ENCODE peak calls at places on chromosomes 4 and X, in six cellular contexts. D, T, U, O, Q and R are unnamed samples.

GRCh38 chr4:124712417-124713212 is at the start of gene ANKRD50:
- DNase-seq in D (peak; percentile 24), T (peak; percentile 93), U (peak; percentile 31), O (peak; percentile 90), Q (peak; percentile 34), R (peak; percentile 11)

GRCh38 chr4:181528570-181529184 is 714.5 kb upstream of the TENM3 start:
- DNase-seq in D (no peak), T (peak; percentile 68), U (no peak), O (peak; percentile 67), Q (no peak), R (no peak)

GRCh38 chr4:3263053-3263958 is 14.3 kb downstream of the MSANTD1 start:
- DNase-seq in D (no peak), T (no peak), U (no peak), O (no peak), Q (no peak), R (no peak)

GRCh38 chrX:124641737-124642491 is 295.6 kb downstream of the SH2D1A start:
- DNase-seq in D (no peak), T (no peak), U (no peak), O (no peak), Q (no peak), R (no peak)

GRCh38 chrX:46327229-46328081 is 217.8 kb downstream of the ZNF674 start:
- DNase-seq in D (no peak), T (peak; percentile 37), U (no peak), O (peak; percentile 83), Q (no peak), R (no peak)

GRCh38 chr4:1504786-1505500 is 98.7 kb upstream of the NKX1-1 start:
- DNase-seq in D (no peak), T (peak; percentile 18), U (no peak), O (no peak), Q (no peak), R (no peak)

GRCh38 chr4:53702334-53703266 is 111.3 kb upstream of the LNX1 start:
- DNase-seq in D (no peak), T (peak; percentile 90), U (no peak), O (peak; percentile 92), Q (no peak), R (no peak)

GRCh38 chr4:182188622-182189021 is 54.6 kb upstream of the TENM3 start:
- DNase-seq in D (no peak), T (no peak), U (no peak), O (peak; percentile 75), Q (no peak), R (no peak)

GRCh38 chrX:132022115-132022862 is 813 bp upstream of the STK26 start:
- DNase-seq in D (no peak), T (no peak), U (no peak), O (peak; percentile 20), Q (no peak), R (no peak)

GRCh38 chr4:76357981-76358380 is 51.4 kb downstream of the STBD1 start:
- DNase-seq in D (no peak), T (no peak), U (no peak), O (no peak), Q (no peak), R (no peak)

GRCh38 chr4:7341486-7342222 is 93.1 kb downstream of the PSAPL1 start:
- DNase-seq in D (no peak), T (no peak), U (no peak), O (peak; percentile 49), Q (no peak), R (no peak)

GRCh38 chr4:162485486-162485885 is 321.7 kb upstream of the FSTL5 start:
- DNase-seq in D (no peak), T (no peak), U (no peak), O (peak; percentile 73), Q (no peak), R (no peak)

GRCh38 chr4:38860788-38861424 is 4.3 kb upstream of the TLR6 start:
- DNase-seq in D (peak; percentile 54), T (no peak), U (no peak), O (no peak), Q (no peak), R (peak; percentile 12)

GRCh38 chrX:15973941-15974340 is 119.3 kb upstream of the AP1S2 start:
- DNase-seq in D (no peak), T (peak; percentile 59), U (no peak), O (no peak), Q (no peak), R (no peak)

GRCh38 chrX:88284844-88285243 is 462.2 kb upstream of the CPXCR1 start:
- DNase-seq in D (no peak), T (no peak), U (no peak), O (peak; percentile 18), Q (no peak), R (no peak)

GRCh38 chrX:123217077-123217476 is 33.0 kb downstream of the GRIA3 start:
- DNase-seq in D (no peak), T (peak; percentile 34), U (no peak), O (peak; percentile 23), Q (no peak), R (no peak)

GRCh38 chrX:118350221-118350620 is 4.3 kb downstream of the WDR44 start:
- DNase-seq in D (no peak), T (no peak), U (no peak), O (peak; percentile 39), Q (no peak), R (no peak)

GRCh38 chr4:75848891-75849290 is 53.4 kb downstream of the PPEF2 start:
- DNase-seq in D (no peak), T (no peak), U (no peak), O (peak; percentile 76), Q (no peak), R (no peak)

GRCh38 chr4:110020139-110020538 is 107.5 kb downstream of the EGF start:
- DNase-seq in D (no peak), T (no peak), U (no peak), O (no peak), Q (no peak), R (no peak)

GRCh38 chr4:99091174-99091573 is 2.6 kb upstream of the ADH5 start:
- DNase-seq in D (no peak), T (no peak), U (no peak), O (no peak), Q (no peak), R (no peak)

GRCh38 chr4:72152731-72153130 is 120.9 kb downstream of the NPFFR2 start:
- DNase-seq in D (no peak), T (no peak), U (no peak), O (no peak), Q (no peak), R (no peak)

GRCh38 chrX:82748901-82749505 is 759.1 kb upstream of the POU3F4 start:
- DNase-seq in D (no peak), T (no peak), U (no peak), O (peak; percentile 48), Q (no peak), R (no peak)

GRCh38 chrX:53260836-53261235 is 20.5 kb downstream of the IQSEC2 start:
- DNase-seq in D (no peak), T (no peak), U (no peak), O (no peak), Q (no peak), R (no peak)

GRCh38 chr4:67779631-67780030 is 25.4 kb upstream of the GNRHR start:
- DNase-seq in D (no peak), T (no peak), U (no peak), O (peak; percentile 72), Q (no peak), R (no peak)

GRCh38 chr4:41360214-41360910 is 103.6 kb downstream of the UCHL1 start:
- DNase-seq in D (no peak), T (peak; percentile 92), U (no peak), O (peak; percentile 62), Q (no peak), R (no peak)

GRCh38 chrX:70998402-70999027 is 67.6 kb upstream of the SLC7A3 start:
- DNase-seq in D (no peak), T (no peak), U (no peak), O (peak; percentile 9), Q (no peak), R (no peak)

GRCh38 chr4:158090323-158090722 is 82.5 kb downstream of the GASK1B start:
- DNase-seq in D (no peak), T (no peak), U (no peak), O (no peak), Q (no peak), R (no peak)

GRCh38 chr4:113958766-113959540 is 20.5 kb downstream of the ARSJ start:
- DNase-seq in D (no peak), T (no peak), U (no peak), O (peak; percentile 96), Q (no peak), R (no peak)

GRCh38 chrX:53257166-53257565 is 24.2 kb downstream of the IQSEC2 start:
- DNase-seq in D (no peak), T (no peak), U (no peak), O (no peak), Q (no peak), R (no peak)

GRCh38 chrX:141220342-141221008 is 21.8 kb downstream of the SPANXC start:
- DNase-seq in D (no peak), T (no peak), U (no peak), O (peak; percentile 90), Q (no peak), R (no peak)

GRCh38 chrX:101230636-101231035 is 11.1 kb downstream of the DRP2 start:
- DNase-seq in D (no peak), T (no peak), U (no peak), O (peak; percentile 70), Q (no peak), R (no peak)

GRCh38 chrX:40877869-40878268 is 142.5 kb upstream of the MED14 start:
- DNase-seq in D (no peak), T (no peak), U (no peak), O (no peak), Q (no peak), R (no peak)

GRCh38 chrX:11412715-11413623 is 119.8 kb downstream of the AMELX start:
- DNase-seq in D (no peak), T (no peak), U (no peak), O (peak; percentile 9), Q (no peak), R (no peak)

GRCh38 chr4:186604124-186604627 is 48.8 kb upstream of the MTNR1A start:
- DNase-seq in D (no peak), T (no peak), U (no peak), O (no peak), Q (no peak), R (no peak)

GRCh38 chrX:149036086-149036485 is 469.0 kb downstream of the IDS start:
- DNase-seq in D (no peak), T (no peak), U (no peak), O (no peak), Q (no peak), R (no peak)

GRCh38 chrX:55169782-55170181 is 50.4 kb upstream of the PAGE5 start:
- DNase-seq in D (no peak), T (no peak), U (no peak), O (no peak), Q (no peak), R (no peak)

GRCh38 chr4:21790437-21791029 is 158.0 kb downstream of the KCNIP4 start:
- DNase-seq in D (no peak), T (no peak), U (no peak), O (peak; percentile 45), Q (no peak), R (no peak)

GRCh38 chrX:73447311-73447794 is 500 bp downstream of the CDX4 start:
- DNase-seq in D (no peak), T (no peak), U (no peak), O (no peak), Q (no peak), R (no peak)